ENCODE peak calls at places on chromosomes 4 and X, in five cellular contexts. One of them, this sample, is unnamed.

GRCh38 chr4:145736241-145736831 is 56.4 kb downstream of the C4orf51 start:
- DNase-seq in nephron progenitor cell: no peak
- DNase-seq in ELF-1: peak; percentile 57
- DNase-seq in stimulated activated effector memory CD8-positive, alpha-beta T cell treated with anti-CD3 and anti-CD28 coated beads, Interleukin-12 subunit alpha, Interleukin-12 subunit beta, amount 100 ng/mL, for 72 hours: no peak
- DNase-seq in fibroblast of lung: peak; percentile 64
- DNase-seq in this sample: peak; percentile 17

GRCh38 chr4:158253350-158253980 is 43.2 kb downstream of the TMEM144 start:
- DNase-seq in fibroblast of lung: peak; percentile 71
- DNase-seq in ELF-1: peak; percentile 17
- DNase-seq in nephron progenitor cell: peak; percentile 50
- DNase-seq in stimulated activated effector memory CD8-positive, alpha-beta T cell treated with anti-CD3 and anti-CD28 coated beads, Interleukin-12 subunit alpha, Interleukin-12 subunit beta, amount 100 ng/mL, for 72 hours: peak; percentile 54
- DNase-seq in this sample: peak; percentile 59

GRCh38 chr4:151960449-151961246 is 199.8 kb upstream of the GATB start:
- DNase-seq in ELF-1: no peak
- DNase-seq in fibroblast of lung: no peak
- DNase-seq in stimulated activated effector memory CD8-positive, alpha-beta T cell treated with anti-CD3 and anti-CD28 coated beads, Interleukin-12 subunit alpha, Interleukin-12 subunit beta, amount 100 ng/mL, for 72 hours: no peak
- DNase-seq in nephron progenitor cell: no peak
- DNase-seq in this sample: no peak

GRCh38 chr4:84855774-84856173 is 110.7 kb downstream of the WDFY3 start:
- DNase-seq in fibroblast of lung: no peak
- DNase-seq in nephron progenitor cell: no peak
- DNase-seq in stimulated activated effector memory CD8-positive, alpha-beta T cell treated with anti-CD3 and anti-CD28 coated beads, Interleukin-12 subunit alpha, Interleukin-12 subunit beta, amount 100 ng/mL, for 72 hours: no peak
- DNase-seq in ELF-1: no peak
- DNase-seq in this sample: no peak

GRCh38 chrX:18938710-18939109 is 45.2 kb downstream of the PHKA2 start:
- DNase-seq in ELF-1: no peak
- DNase-seq in stimulated activated effector memory CD8-positive, alpha-beta T cell treated with anti-CD3 and anti-CD28 coated beads, Interleukin-12 subunit alpha, Interleukin-12 subunit beta, amount 100 ng/mL, for 72 hours: no peak
- DNase-seq in fibroblast of lung: peak; percentile 26
- DNase-seq in nephron progenitor cell: no peak
- DNase-seq in this sample: no peak

GRCh38 chrX:1444896-1445480 is 7.7 kb downstream of the ASMTL start:
- DNase-seq in nephron progenitor cell: no peak
- DNase-seq in stimulated activated effector memory CD8-positive, alpha-beta T cell treated with anti-CD3 and anti-CD28 coated beads, Interleukin-12 subunit alpha, Interleukin-12 subunit beta, amount 100 ng/mL, for 72 hours: peak; percentile 49
- DNase-seq in ELF-1: peak; percentile 1
- DNase-seq in fibroblast of lung: no peak
- DNase-seq in this sample: no peak

GRCh38 chr4:83071116-83071515 is 36.1 kb downstream of the COPS4 start:
- DNase-seq in ELF-1: no peak
- DNase-seq in stimulated activated effector memory CD8-positive, alpha-beta T cell treated with anti-CD3 and anti-CD28 coated beads, Interleukin-12 subunit alpha, Interleukin-12 subunit beta, amount 100 ng/mL, for 72 hours: no peak
- DNase-seq in fibroblast of lung: peak; percentile 48
- DNase-seq in nephron progenitor cell: no peak
- DNase-seq in this sample: peak; percentile 77

GRCh38 chrX:65203545-65203944 is 227.3 kb upstream of the ZC4H2 start:
- DNase-seq in ELF-1: no peak
- DNase-seq in stimulated activated effector memory CD8-positive, alpha-beta T cell treated with anti-CD3 and anti-CD28 coated beads, Interleukin-12 subunit alpha, Interleukin-12 subunit beta, amount 100 ng/mL, for 72 hours: no peak
- DNase-seq in fibroblast of lung: no peak
- DNase-seq in nephron progenitor cell: no peak
- DNase-seq in this sample: no peak

GRCh38 chr4:165095291-165095690 is 17.4 kb downstream of the TMEM192 start:
- DNase-seq in ELF-1: peak; percentile 88
- DNase-seq in fibroblast of lung: no peak
- DNase-seq in nephron progenitor cell: no peak
- DNase-seq in stimulated activated effector memory CD8-positive, alpha-beta T cell treated with anti-CD3 and anti-CD28 coated beads, Interleukin-12 subunit alpha, Interleukin-12 subunit beta, amount 100 ng/mL, for 72 hours: no peak
- DNase-seq in this sample: no peak

GRCh38 chr4:88104902-88105610 is 53.4 kb downstream of the ABCG2 start:
- DNase-seq in ELF-1: no peak
- DNase-seq in stimulated activated effector memory CD8-positive, alpha-beta T cell treated with anti-CD3 and anti-CD28 coated beads, Interleukin-12 subunit alpha, Interleukin-12 subunit beta, amount 100 ng/mL, for 72 hours: no peak
- DNase-seq in nephron progenitor cell: no peak
- DNase-seq in fibroblast of lung: peak; percentile 69
- DNase-seq in this sample: peak; percentile 69

GRCh38 chr4:10333942-10334341 is 123.3 kb downstream of the ZNF518B start:
- DNase-seq in ELF-1: peak; percentile 82
- DNase-seq in fibroblast of lung: no peak
- DNase-seq in stimulated activated effector memory CD8-positive, alpha-beta T cell treated with anti-CD3 and anti-CD28 coated beads, Interleukin-12 subunit alpha, Interleukin-12 subunit beta, amount 100 ng/mL, for 72 hours: no peak
- DNase-seq in nephron progenitor cell: no peak
- DNase-seq in this sample: no peak

GRCh38 chr4:151553874-151554273 is 144.9 kb downstream of the FHIP1A start:
- DNase-seq in ELF-1: no peak
- DNase-seq in stimulated activated effector memory CD8-positive, alpha-beta T cell treated with anti-CD3 and anti-CD28 coated beads, Interleukin-12 subunit alpha, Interleukin-12 subunit beta, amount 100 ng/mL, for 72 hours: no peak
- DNase-seq in fibroblast of lung: no peak
- DNase-seq in nephron progenitor cell: no peak
- DNase-seq in this sample: no peak

GRCh38 chrX:77658886-77659285 is 127.1 kb downstream of the ATRX start:
- DNase-seq in ELF-1: no peak
- DNase-seq in stimulated activated effector memory CD8-positive, alpha-beta T cell treated with anti-CD3 and anti-CD28 coated beads, Interleukin-12 subunit alpha, Interleukin-12 subunit beta, amount 100 ng/mL, for 72 hours: no peak
- DNase-seq in nephron progenitor cell: no peak
- DNase-seq in fibroblast of lung: no peak
- DNase-seq in this sample: no peak

GRCh38 chr4:73603854-73604584 is 16.2 kb downstream of the RASSF6 start:
- DNase-seq in fibroblast of lung: no peak
- DNase-seq in stimulated activated effector memory CD8-positive, alpha-beta T cell treated with anti-CD3 and anti-CD28 coated beads, Interleukin-12 subunit alpha, Interleukin-12 subunit beta, amount 100 ng/mL, for 72 hours: no peak
- DNase-seq in ELF-1: no peak
- DNase-seq in nephron progenitor cell: no peak
- DNase-seq in this sample: no peak

GRCh38 chr4:80529021-80529420 is 193.5 kb downstream of the CFAP299 start:
- DNase-seq in stimulated activated effector memory CD8-positive, alpha-beta T cell treated with anti-CD3 and anti-CD28 coated beads, Interleukin-12 subunit alpha, Interleukin-12 subunit beta, amount 100 ng/mL, for 72 hours: no peak
- DNase-seq in nephron progenitor cell: no peak
- DNase-seq in fibroblast of lung: peak; percentile 43
- DNase-seq in ELF-1: no peak
- DNase-seq in this sample: peak; percentile 2

GRCh38 chr4:3250956-3251690 is 2.2 kb downstream of the MSANTD1 start:
- DNase-seq in stimulated activated effector memory CD8-positive, alpha-beta T cell treated with anti-CD3 and anti-CD28 coated beads, Interleukin-12 subunit alpha, Interleukin-12 subunit beta, amount 100 ng/mL, for 72 hours: no peak
- DNase-seq in ELF-1: no peak
- DNase-seq in nephron progenitor cell: no peak
- DNase-seq in fibroblast of lung: no peak
- DNase-seq in this sample: no peak

GRCh38 chr4:168619266-168619631 is 122.4 kb downstream of the PALLD start:
- DNase-seq in ELF-1: no peak
- DNase-seq in nephron progenitor cell: no peak
- DNase-seq in stimulated activated effector memory CD8-positive, alpha-beta T cell treated with anti-CD3 and anti-CD28 coated beads, Interleukin-12 subunit alpha, Interleukin-12 subunit beta, amount 100 ng/mL, for 72 hours: no peak
- DNase-seq in fibroblast of lung: no peak
- DNase-seq in this sample: no peak

GRCh38 chr4:167000141-167000852 is 234.0 kb downstream of the SPOCK3 start:
- DNase-seq in nephron progenitor cell: no peak
- DNase-seq in stimulated activated effector memory CD8-positive, alpha-beta T cell treated with anti-CD3 and anti-CD28 coated beads, Interleukin-12 subunit alpha, Interleukin-12 subunit beta, amount 100 ng/mL, for 72 hours: no peak
- DNase-seq in fibroblast of lung: no peak
- DNase-seq in ELF-1: no peak
- DNase-seq in this sample: peak; percentile 3

GRCh38 chrX:129779747-129780146 is at the start of gene SASH3:
- DNase-seq in nephron progenitor cell: no peak
- DNase-seq in fibroblast of lung: no peak
- DNase-seq in stimulated activated effector memory CD8-positive, alpha-beta T cell treated with anti-CD3 and anti-CD28 coated beads, Interleukin-12 subunit alpha, Interleukin-12 subunit beta, amount 100 ng/mL, for 72 hours: peak; percentile 74
- DNase-seq in ELF-1: no peak
- DNase-seq in this sample: no peak

GRCh38 chrX:13346646-13347045 is 26.8 kb upstream of the ATXN3L start:
- DNase-seq in nephron progenitor cell: no peak
- DNase-seq in ELF-1: peak; percentile 52
- DNase-seq in fibroblast of lung: no peak
- DNase-seq in stimulated activated effector memory CD8-positive, alpha-beta T cell treated with anti-CD3 and anti-CD28 coated beads, Interleukin-12 subunit alpha, Interleukin-12 subunit beta, amount 100 ng/mL, for 72 hours: no peak
- DNase-seq in this sample: no peak